ENCODE peak calls at places on chromosomes 5 and 9, in nine cellular contexts. One of them, this sample, is unnamed.

GRCh38 chr5:155532621-155533314 is 519.2 kb downstream of the KIF4B start:
- DNase-seq in T follicular helper cell: no peak
- DNase-seq in activated CD4-positive, alpha-beta T cell treated with anti-CD3 and anti-CD28 coated beads, Interleukin-2, amount 50 U/mL, for 4 hours: no peak
- DNase-seq in A549: no peak
- DNase-seq in left colon: no peak
- DNase-seq in GM03348: no peak
- DNase-seq in fibroblast of gingiva: no peak
- DNase-seq in T-helper 22 cell: no peak
- DNase-seq in islet precursor cell: no peak
- DNase-seq in this sample: no peak

GRCh38 chr5:93249651-93250289 is 331.2 kb downstream of the NR2F1-AS1 start:
- DNase-seq in GM03348: no peak
- DNase-seq in left colon: no peak
- DNase-seq in T-helper 22 cell: no peak
- DNase-seq in fibroblast of gingiva: no peak
- DNase-seq in activated CD4-positive, alpha-beta T cell treated with anti-CD3 and anti-CD28 coated beads, Interleukin-2, amount 50 U/mL, for 4 hours: no peak
- DNase-seq in islet precursor cell: no peak
- DNase-seq in T follicular helper cell: no peak
- DNase-seq in A549: no peak
- DNase-seq in this sample: no peak

GRCh38 chr9:101536938-101537337 is 3.3 kb downstream of the RNF20 start:
- DNase-seq in A549: no peak
- DNase-seq in T-helper 22 cell: no peak
- DNase-seq in T follicular helper cell: no peak
- DNase-seq in left colon: peak
- DNase-seq in fibroblast of gingiva: no peak
- DNase-seq in islet precursor cell: peak
- DNase-seq in activated CD4-positive, alpha-beta T cell treated with anti-CD3 and anti-CD28 coated beads, Interleukin-2, amount 50 U/mL, for 4 hours: no peak
- DNase-seq in GM03348: peak
- DNase-seq in this sample: peak

GRCh38 chr5:128227984-128228383 is 144.4 kb downstream of the SLC12A2 start:
- DNase-seq in fibroblast of gingiva: peak
- DNase-seq in A549: no peak
- DNase-seq in activated CD4-positive, alpha-beta T cell treated with anti-CD3 and anti-CD28 coated beads, Interleukin-2, amount 50 U/mL, for 4 hours: no peak
- DNase-seq in T-helper 22 cell: no peak
- DNase-seq in GM03348: peak
- DNase-seq in islet precursor cell: no peak
- DNase-seq in left colon: no peak
- DNase-seq in T follicular helper cell: no peak
- DNase-seq in this sample: no peak

GRCh38 chr5:139299477-139299876 is 5.9 kb downstream of the MATR3 start:
- DNase-seq in activated CD4-positive, alpha-beta T cell treated with anti-CD3 and anti-CD28 coated beads, Interleukin-2, amount 50 U/mL, for 4 hours: no peak
- DNase-seq in GM03348: no peak
- DNase-seq in left colon: no peak
- DNase-seq in A549: no peak
- DNase-seq in T-helper 22 cell: no peak
- DNase-seq in fibroblast of gingiva: no peak
- DNase-seq in T follicular helper cell: no peak
- DNase-seq in islet precursor cell: no peak
- DNase-seq in this sample: no peak

GRCh38 chr5:93497101-93497500 is 83.9 kb downstream of the NR2F1-AS1 start:
- DNase-seq in fibroblast of gingiva: no peak
- DNase-seq in T-helper 22 cell: no peak
- DNase-seq in left colon: no peak
- DNase-seq in GM03348: no peak
- DNase-seq in A549: no peak
- DNase-seq in activated CD4-positive, alpha-beta T cell treated with anti-CD3 and anti-CD28 coated beads, Interleukin-2, amount 50 U/mL, for 4 hours: no peak
- DNase-seq in islet precursor cell: no peak
- DNase-seq in T follicular helper cell: no peak
- DNase-seq in this sample: no peak

GRCh38 chr9:127209220-127209619 is 55.4 kb upstream of the GARNL3 start:
- DNase-seq in islet precursor cell: no peak
- DNase-seq in left colon: no peak
- DNase-seq in fibroblast of gingiva: no peak
- DNase-seq in activated CD4-positive, alpha-beta T cell treated with anti-CD3 and anti-CD28 coated beads, Interleukin-2, amount 50 U/mL, for 4 hours: no peak
- DNase-seq in A549: no peak
- DNase-seq in T follicular helper cell: no peak
- DNase-seq in GM03348: peak
- DNase-seq in T-helper 22 cell: no peak
- DNase-seq in this sample: no peak

GRCh38 chr5:109739741-109740140 is 50.0 kb downstream of the MAN2A1 start:
- DNase-seq in GM03348: peak
- DNase-seq in A549: no peak
- DNase-seq in activated CD4-positive, alpha-beta T cell treated with anti-CD3 and anti-CD28 coated beads, Interleukin-2, amount 50 U/mL, for 4 hours: no peak
- DNase-seq in fibroblast of gingiva: no peak
- DNase-seq in T-helper 22 cell: no peak
- DNase-seq in T follicular helper cell: no peak
- DNase-seq in left colon: no peak
- DNase-seq in islet precursor cell: peak
- DNase-seq in this sample: peak

GRCh38 chr9:137666950-137667670 is 48.3 kb downstream of the EHMT1 start:
- DNase-seq in T follicular helper cell: no peak
- DNase-seq in activated CD4-positive, alpha-beta T cell treated with anti-CD3 and anti-CD28 coated beads, Interleukin-2, amount 50 U/mL, for 4 hours: no peak
- DNase-seq in GM03348: no peak
- DNase-seq in T-helper 22 cell: no peak
- DNase-seq in left colon: no peak
- DNase-seq in islet precursor cell: no peak
- DNase-seq in fibroblast of gingiva: no peak
- DNase-seq in A549: no peak
- DNase-seq in this sample: peak

GRCh38 chr9:127763918-127764384 is 14.5 kb downstream of the SH2D3C start:
- DNase-seq in GM03348: no peak
- DNase-seq in fibroblast of gingiva: no peak
- DNase-seq in left colon: peak
- DNase-seq in islet precursor cell: peak
- DNase-seq in activated CD4-positive, alpha-beta T cell treated with anti-CD3 and anti-CD28 coated beads, Interleukin-2, amount 50 U/mL, for 4 hours: no peak
- DNase-seq in T follicular helper cell: no peak
- DNase-seq in A549: no peak
- DNase-seq in T-helper 22 cell: no peak
- DNase-seq in this sample: peak

GRCh38 chr5:107376546-107377276 is 294.0 kb downstream of the EFNA5 start:
- DNase-seq in activated CD4-positive, alpha-beta T cell treated with anti-CD3 and anti-CD28 coated beads, Interleukin-2, amount 50 U/mL, for 4 hours: no peak
- DNase-seq in T-helper 22 cell: no peak
- DNase-seq in T follicular helper cell: no peak
- DNase-seq in GM03348: no peak
- DNase-seq in fibroblast of gingiva: peak
- DNase-seq in islet precursor cell: no peak
- DNase-seq in left colon: no peak
- DNase-seq in A549: no peak
- DNase-seq in this sample: peak

GRCh38 chr9:129606161-129607025 is 14.5 kb downstream of the C9orf50 start:
- DNase-seq in T-helper 22 cell: no peak
- DNase-seq in islet precursor cell: no peak
- DNase-seq in activated CD4-positive, alpha-beta T cell treated with anti-CD3 and anti-CD28 coated beads, Interleukin-2, amount 50 U/mL, for 4 hours: no peak
- DNase-seq in left colon: no peak
- DNase-seq in A549: no peak
- DNase-seq in GM03348: no peak
- DNase-seq in T follicular helper cell: no peak
- DNase-seq in fibroblast of gingiva: no peak
- DNase-seq in this sample: no peak

GRCh38 chr9:120306561-120306960 is 273.4 kb downstream of the CDK5RAP2 start:
- DNase-seq in T follicular helper cell: no peak
- DNase-seq in fibroblast of gingiva: no peak
- DNase-seq in GM03348: no peak
- DNase-seq in T-helper 22 cell: no peak
- DNase-seq in left colon: no peak
- DNase-seq in islet precursor cell: peak
- DNase-seq in A549: no peak
- DNase-seq in activated CD4-positive, alpha-beta T cell treated with anti-CD3 and anti-CD28 coated beads, Interleukin-2, amount 50 U/mL, for 4 hours: no peak
- DNase-seq in this sample: no peak